ENCODE peak calls at places on chromosomes 3 and 15, in nine cellular contexts. F is left ventricle myocardium inferior, N is uterus, W is ovary, M is tibial artery, P is stomach, R is psoas muscle, L is right lobe of liver, U is heart left ventricle. O is an unnamed sample. For H3K4me1, the result is how much of the 10 kb centered on the place peaks cover.

GRCh38 chr3:67916353-67916752 is 261.9 kb upstream of the SUCLG2 start:
- DNase-seq in F (no peak), N (no peak), W (no peak), M (no peak), P (no peak), R (no peak), L (no peak), U (no peak), O (no peak)

GRCh38 chr3:172096881-172097420 is 57.6 kb downstream of the FNDC3B start:
- DNase-seq in F (no peak), N (no peak), W (no peak), M (no peak), P (peak), R (no peak), L (peak), U (no peak), O (no peak)

GRCh38 chr3:109275702-109276293 is 40.5 kb downstream of the DPPA2 start:
- DNase-seq in F (no peak), N (no peak), W (no peak), M (no peak), P (peak), R (no peak), L (peak), U (no peak), O (peak)

GRCh38 chr3:55483196-55484095 is 3.7 kb downstream of the WNT5A start:
- DNase-seq in F (no peak), N (no peak), W (no peak), M (no peak), P (no peak), R (no peak), L (no peak), U (no peak), O (no peak)

GRCh38 chr3:13040381-13041074 is 32.7 kb downstream of the IQSEC1 start:
- DNase-seq in F (no peak), N (no peak), W (no peak), M (no peak), P (no peak), R (no peak), L (no peak), U (no peak), O (peak)

GRCh38 chr3:126082334-126083137 is 1.4 kb downstream of the SLC41A3 start:
- DNase-seq in F (no peak), N (no peak), W (no peak), M (no peak), P (no peak), R (no peak), L (no peak), U (no peak), O (no peak)

GRCh38 chr15:25730918-25731317 is 132.2 kb downstream of the ATP10A start:
- DNase-seq in F (no peak), N (no peak), W (no peak), M (no peak), P (no peak), R (no peak), L (peak), U (no peak), O (no peak)

GRCh38 chr3:40997711-40998519 is 201.4 kb upstream of the CTNNB1 start:
- DNase-seq in F (no peak), N (no peak), W (no peak), M (no peak), P (no peak), R (no peak), L (no peak), U (no peak), O (no peak)

GRCh38 chr3:99637041-99637380 is 1.4 kb upstream of the COL8A1 start:
- DNase-seq in F (no peak), N (no peak), W (no peak), M (no peak), P (no peak), R (no peak), L (no peak), U (no peak), O (no peak)
- TF ChIP-seq CTCF in F (no peak), N (no peak), W (no peak), M (no peak), P (no peak), R (no peak), L (no peak), U (no peak), O (no peak)

GRCh38 chr15:45913451-45913850 is 278.6 kb downstream of the SQOR start:
- DNase-seq in F (no peak), N (no peak), W (no peak), M (no peak), P (no peak), R (no peak), L (no peak), U (no peak), O (no peak)
- H3K4me1 ChIP-seq in F (under half), N (under half), W (under half), M (under half), P (under half), R (under half), L (under half), U (under half), O (under half)

DNA sequence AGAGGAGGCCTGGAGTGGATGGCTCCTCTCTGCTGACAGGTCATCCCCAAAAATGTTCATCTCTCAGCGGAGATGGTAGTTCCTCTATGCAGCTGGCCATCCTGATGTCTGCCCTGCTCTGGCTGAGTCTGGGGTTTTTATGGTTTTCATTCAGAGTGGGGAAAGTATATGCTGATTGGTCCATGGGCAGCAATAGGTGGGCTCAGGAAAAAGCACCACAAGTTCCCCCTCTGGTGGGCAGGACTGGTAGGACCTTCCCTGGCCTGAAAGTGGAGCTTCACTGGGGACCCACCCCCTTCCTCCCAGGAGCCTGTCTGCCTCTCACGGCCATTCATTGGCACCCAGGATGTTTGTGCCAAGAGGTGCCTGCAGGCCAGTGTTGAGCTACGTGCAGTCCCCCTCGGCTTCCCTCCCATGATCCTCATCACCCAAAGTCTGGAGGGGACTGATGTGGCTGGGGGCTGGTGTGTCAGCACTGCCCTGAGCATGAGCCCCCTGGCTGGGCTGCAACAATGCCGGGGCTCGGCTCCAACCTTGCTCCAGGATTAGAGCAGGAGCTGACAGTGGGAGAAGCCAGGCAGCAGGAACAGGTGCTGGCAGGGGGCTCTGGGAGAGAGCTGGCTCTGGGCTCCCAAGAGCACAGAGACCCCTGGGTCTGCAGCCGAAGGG is 13.1 kb upstream of the BLOC1S6 start:
- DNase-seq in F (no peak), N (no peak), W (no peak), M (no peak), P (no peak), R (no peak), L (no peak), U (no peak), O (peak)
- TF ChIP-seq CTCF in F (peak), N (no peak), W (no peak), M (no peak), P (no peak), R (no peak), L (no peak), U (peak), O (no peak)

DNA sequence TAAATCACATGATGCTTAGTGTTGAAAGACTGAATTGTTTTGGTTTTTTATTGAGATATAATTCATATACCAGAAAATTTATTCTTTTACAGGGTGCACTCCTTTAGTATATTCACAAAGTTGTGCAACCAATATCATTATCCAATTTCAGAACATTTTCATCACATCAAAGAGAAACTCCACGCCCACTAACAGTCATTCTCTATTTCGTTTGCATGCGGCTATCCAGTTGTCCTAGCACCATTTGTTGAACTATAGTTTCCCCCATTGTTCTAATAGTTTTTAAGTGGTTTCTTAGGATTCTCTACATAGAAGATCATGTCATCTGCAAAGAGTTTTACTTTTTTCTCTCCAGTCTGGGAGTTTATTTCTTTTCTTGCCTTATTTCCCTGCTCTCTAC is 3.6 kb downstream of the EHD4 start:
- DNase-seq in F (no peak), N (no peak), W (no peak), M (no peak), P (no peak), R (no peak), L (no peak), U (no peak), O (no peak)
- H3K4me1 ChIP-seq in F (half or more), N (under half), W (under half), M (under half), P (half or more), R (under half), L (under half), U (under half), O (under half)

GRCh38 chr15:67385971-67386370 is 131.4 kb downstream of the IQCH start:
- DNase-seq in F (no peak), N (no peak), W (no peak), M (no peak), P (no peak), R (no peak), L (no peak), U (no peak), O (no peak)
- TF ChIP-seq CTCF in F (no peak), N (no peak), W (no peak), M (no peak), P (no peak), R (no peak), L (no peak), U (no peak), O (no peak)

DNA sequence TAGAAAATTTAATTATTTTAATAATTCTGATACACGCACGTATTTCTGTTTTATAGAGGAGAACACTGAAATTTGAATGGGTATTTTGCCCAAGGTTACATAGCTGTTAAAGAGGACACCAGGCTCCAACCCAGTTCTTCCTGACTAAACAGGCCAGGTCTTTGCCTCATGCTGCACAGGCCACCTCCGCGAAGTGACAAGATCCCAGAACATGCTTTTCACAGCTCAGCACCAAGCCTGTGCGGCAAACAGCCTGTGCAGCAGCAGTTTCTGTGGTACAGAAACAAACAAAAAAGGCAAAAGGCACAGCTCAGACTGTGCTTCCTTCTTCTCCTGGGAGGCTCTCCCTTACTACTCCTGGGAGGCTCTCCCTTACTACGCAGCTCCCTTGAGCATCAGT is 6.5 kb downstream of the FOXL2 start:
- DNase-seq in F (no peak), N (no peak), W (peak), M (no peak), P (no peak), R (no peak), L (no peak), U (no peak), O (no peak)
- H3K4me1 ChIP-seq in F (half or more), N (under half), W (under half), M (under half), P (half or more), R (under half), L (under half), U (under half), O (under half)